ENCODE peak calls at places on chromosomes 16 and 17, in seven cellular contexts. H is ovary; A is CD4-positive, alpha-beta T cell; S is left ventricle myocardium inferior; R is tibial nerve; F is heart right ventricle; M is CD8-positive, alpha-beta T cell. N is an unnamed sample.

GRCh38 chr17:77124192-77124908 is 16.4 kb upstream of the SEC14L1 start:
- DNase-seq in H (no peak), A (no peak), S (peak; percentile 24), R (peak; percentile 45), F (peak; percentile 71), M (no peak), N (no peak)

GRCh38 chr17:72725432-72726068 is 366.9 kb downstream of the SLC39A11 start:
- DNase-seq in H (peak; percentile 12), A (peak; percentile 24), S (peak; percentile 47), R (no peak), F (peak; percentile 23), M (peak; percentile 10), N (peak; percentile 61)

GRCh38 chr16:20968765-20969164 is 68.2 kb downstream of the LYRM1 start:
- DNase-seq in H (no peak), A (no peak), S (no peak), R (no peak), F (no peak), M (no peak), N (no peak)

GRCh38 chr17:75854881-75855309 is 240 bp downstream of the WBP2 start:
- DNase-seq in H (no peak), A (no peak), S (peak; percentile 58), R (no peak), F (no peak), M (no peak), N (no peak)

GRCh38 chr17:63751806-63752205 is 10.2 kb upstream of the STRADA start:
- DNase-seq in H (no peak), A (no peak), S (no peak), R (no peak), F (no peak), M (peak; percentile 7), N (peak; percentile 13)

GRCh38 chr17:1882836-1883235 is 53.0 kb downstream of the RPA1 start:
- DNase-seq in H (no peak), A (no peak), S (no peak), R (peak; percentile 36), F (no peak), M (no peak), N (no peak)

GRCh38 chr17:30323262-30323894 is 10.5 kb downstream of the TMIGD1 start:
- DNase-seq in H (no peak), A (peak; percentile 64), S (no peak), R (no peak), F (no peak), M (peak; percentile 28), N (no peak)

GRCh38 chr16:78122774-78123315 is 23.4 kb downstream of the WWOX start:
- DNase-seq in H (no peak), A (no peak), S (no peak), R (no peak), F (no peak), M (no peak), N (peak; percentile 70)

GRCh38 chr17:65678534-65678933 is 117.1 kb upstream of the AXIN2 start:
- DNase-seq in H (no peak), A (no peak), S (no peak), R (no peak), F (no peak), M (no peak), N (no peak)

DNA sequence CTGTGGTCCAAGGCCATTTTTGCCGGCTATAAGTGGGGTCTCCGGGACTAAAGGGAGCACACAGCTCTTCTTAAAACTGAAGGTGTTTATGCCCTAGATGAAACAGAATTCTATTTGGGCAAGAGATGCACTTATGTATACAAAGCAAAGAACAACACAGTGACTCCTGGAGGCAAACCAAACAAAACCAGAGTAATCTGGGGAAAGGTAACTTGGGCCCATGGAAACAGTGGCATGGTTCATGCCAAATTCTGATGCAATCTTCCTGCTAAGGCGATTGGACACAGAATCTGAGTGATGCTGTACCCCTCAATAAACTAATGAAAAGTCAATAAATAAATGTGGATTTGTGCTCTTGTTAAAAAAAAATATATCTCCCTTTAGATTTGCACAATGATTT is 20.2 kb upstream of the SHISA9 start:
- DNase-seq in H (no peak), A (no peak), S (no peak), R (no peak), F (no peak), M (no peak), N (no peak)
- H3K27ac ChIP-seq in H (no peak overlapping the region), A (no peak overlapping the region), S (no peak overlapping the region), R (no peak overlapping the region), F (no peak overlapping the region), M (no peak overlapping the region), N (no peak overlapping the region)

DNA sequence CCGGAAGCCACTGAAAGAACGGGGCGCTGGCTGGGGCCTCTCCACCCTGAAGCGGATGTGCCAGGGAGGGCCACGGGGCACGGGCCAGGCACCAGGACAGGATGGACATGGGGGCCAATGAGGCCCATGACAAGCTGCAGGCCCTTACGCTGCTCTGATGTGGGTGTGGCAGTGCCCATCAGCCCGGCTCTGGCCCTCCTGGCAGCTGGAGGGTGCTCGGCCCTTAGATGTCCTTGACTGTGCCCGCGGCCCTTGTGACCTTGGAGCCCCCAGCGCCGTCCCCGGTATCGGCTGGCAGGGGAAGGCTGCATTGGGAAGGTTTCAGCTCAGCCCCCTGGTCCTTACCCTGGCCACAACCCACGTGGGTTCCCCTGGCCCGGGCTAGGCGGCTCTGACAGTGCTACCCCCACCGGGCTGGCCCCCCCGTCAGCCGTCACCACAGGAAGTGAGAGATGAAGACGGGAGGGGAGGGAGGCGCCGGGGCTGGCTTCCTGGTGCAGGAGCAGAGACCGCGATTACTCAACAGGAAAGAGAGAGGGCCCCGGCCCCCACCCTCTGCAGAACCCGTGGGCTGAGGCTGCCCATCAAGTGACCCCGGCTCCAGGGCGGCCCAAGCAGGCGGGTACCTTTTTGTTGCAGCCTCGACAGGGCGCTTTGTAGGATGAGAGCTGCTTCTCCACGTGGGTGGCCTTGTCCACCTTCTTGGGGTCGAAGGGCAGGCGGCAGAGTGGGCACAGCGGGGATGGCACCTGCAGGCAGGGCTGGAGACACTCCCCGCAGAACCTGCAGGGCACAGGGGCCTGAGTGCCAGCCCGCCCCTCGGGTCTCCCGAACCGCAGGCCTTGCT is 5.3 kb downstream of the RNF166 start:
- DNase-seq in H (peak; percentile 44), A (peak; percentile 92), S (peak; percentile 93), R (peak; percentile 81), F (peak; percentile 95), M (peak; percentile 93), N (peak; percentile 95)
- H3K27ac ChIP-seq in H (no peak overlapping the region), A (peak overlapping the region; percentile 96), S (peak overlapping the region; percentile 85), R (peak overlapping the region; percentile 95), F (peak overlapping the region; percentile 91), M (peak overlapping the region; percentile 91), N (peak overlapping the region; percentile 92)

GRCh38 chr16:81499576-81500380 is 55.2 kb downstream of the CMIP start:
- DNase-seq in H (no peak), A (no peak), S (no peak), R (no peak), F (no peak), M (no peak), N (no peak)
- H3K27ac ChIP-seq in H (no peak overlapping the region), A (no peak overlapping the region), S (no peak overlapping the region), R (no peak overlapping the region), F (peak overlapping the region; percentile 51), M (no peak overlapping the region), N (no peak overlapping the region)

DNA sequence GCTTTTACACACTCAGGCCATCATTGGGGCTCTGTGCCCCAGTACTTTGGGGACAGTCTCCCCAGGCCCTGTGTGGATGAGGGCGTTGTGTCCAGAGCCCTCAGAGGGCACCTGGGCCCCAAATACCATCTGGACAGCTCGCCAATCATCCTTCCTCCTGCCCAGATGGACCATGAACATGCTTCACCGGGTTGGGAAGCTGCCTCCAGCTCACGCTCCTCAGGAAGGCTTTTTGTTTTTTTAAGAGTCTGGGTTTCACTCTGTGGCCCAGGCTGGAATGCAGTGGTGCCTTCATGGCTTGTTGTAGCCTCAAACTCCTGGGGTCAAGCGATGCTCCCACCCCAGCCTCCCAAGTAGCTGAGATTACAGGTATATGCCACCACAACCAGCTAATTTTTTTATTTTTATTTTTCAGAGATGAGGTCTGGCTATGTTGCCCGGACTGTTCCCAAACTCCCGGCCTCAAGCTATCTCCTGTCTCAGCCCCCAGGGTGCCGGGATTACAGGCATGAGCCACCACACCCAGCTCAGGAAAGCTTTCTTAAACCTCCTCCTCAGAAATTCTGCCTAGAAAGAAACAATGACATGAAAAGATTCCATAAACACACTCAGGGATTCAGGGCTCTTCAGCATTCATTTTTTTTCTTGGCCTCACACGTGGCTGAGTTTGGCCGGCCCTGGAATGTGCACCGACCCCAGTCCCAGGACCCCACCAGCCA is 27.4 kb upstream of the ZNF423 start:
- DNase-seq in H (no peak), A (no peak), S (no peak), R (no peak), F (no peak), M (no peak), N (no peak)
- H3K27ac ChIP-seq in H (no peak overlapping the region), A (no peak overlapping the region), S (no peak overlapping the region), R (no peak overlapping the region), F (no peak overlapping the region), M (no peak overlapping the region), N (no peak overlapping the region)